ENCODE peak calls at places on chromosomes 1 and 21, in eight cellular contexts. M is tibial nerve, Y is left lung, O is cardiac muscle cell, S is endodermal cell, T is aorta, F is left ventricle myocardium inferior, K is RWPE2. E is an unnamed sample.

GRCh38 chr1:6154525-6155319 is 25.4 kb downstream of the CHD5 start:
- DNase-seq in O (no peak), K (no peak), F (no peak), T (no peak), M (no peak), S (no peak), Y (no peak), E (no peak)

GRCh38 chr1:164565356-164565755 is 6.4 kb downstream of the PBX1 start:
- DNase-seq in F (no peak), Y (no peak), K (no peak), O (peak; percentile 53), M (no peak), S (no peak), T (no peak), E (no peak)

GRCh38 chr1:244054247-244054923 is 3.3 kb downstream of the ZBTB18 start:
- DNase-seq in F (no peak), K (no peak), S (peak; percentile 66), M (no peak), T (no peak), Y (no peak), O (no peak), E (no peak)

GRCh38 chr1:232547938-232548484 is 81.9 kb downstream of the SIPA1L2 start:
- DNase-seq in Y (no peak), T (no peak), M (no peak), O (no peak), F (no peak), K (no peak), S (no peak), E (no peak)

GRCh38 chr1:208524376-208524775 is 280.2 kb upstream of the PLXNA2 start:
- DNase-seq in K (no peak), O (no peak), S (no peak), M (no peak), F (no peak), Y (no peak), T (no peak), E (no peak)

GRCh38 chr21:46172863-46173528 is 11.3 kb downstream of the SPATC1L start:
- DNase-seq in T (peak; percentile 24), F (no peak), O (no peak), Y (no peak), M (no peak), K (peak; percentile 58), S (no peak), E (no peak)

GRCh38 chr1:169527461-169528213 is 41.9 kb upstream of the SLC19A2 start:
- DNase-seq in K (no peak), Y (no peak), M (peak; percentile 20), F (no peak), T (no peak), O (no peak), S (peak; percentile 51), E (no peak)

GRCh38 chr1:4367230-4367629 is 287.2 kb upstream of the AJAP1 start:
- DNase-seq in T (no peak), F (no peak), M (no peak), K (no peak), S (no peak), O (no peak), Y (no peak), E (no peak)

GRCh38 chr21:41065539-41065938 is 102.4 kb upstream of the BACE2 start:
- DNase-seq in F (no peak), O (no peak), T (no peak), S (no peak), K (no peak), M (no peak), Y (no peak), E (no peak)

GRCh38 chr1:222369991-222370910 is 177.7 kb downstream of the HHIPL2 start:
- DNase-seq in S (no peak), M (no peak), Y (no peak), O (peak; percentile 2), K (no peak), T (no peak), F (no peak), E (no peak)

GRCh38 chr1:203197625-203198024 is 11.1 kb upstream of the CHI3L1 start:
- DNase-seq in F (no peak), S (no peak), Y (no peak), O (peak; percentile 21), T (no peak), M (no peak), K (no peak), E (no peak)

GRCh38 chr1:32742132-32742947 is 39.8 kb upstream of the SYNC start:
- DNase-seq in F (no peak), K (no peak), T (no peak), O (no peak), Y (no peak), M (no peak), S (peak; percentile 84), E (no peak)

GRCh38 chr1:216482620-216483019 is 59.4 kb upstream of the USH2A start:
- DNase-seq in O (no peak), F (no peak), M (no peak), K (no peak), S (no peak), Y (no peak), T (no peak), E (no peak)

GRCh38 chr21:34668803-34669148 is at the start of gene CLIC6:
- DNase-seq in Y (peak; percentile 69), O (peak; percentile 6), F (peak; percentile 34), M (peak; percentile 62), S (peak; percentile 92), K (no peak), T (peak; percentile 61), E (no peak)

GRCh38 chr21:34670962-34671348 is 2.2 kb downstream of the CLIC6 start:
- DNase-seq in T (no peak), K (no peak), O (no peak), Y (no peak), S (no peak), M (no peak), F (no peak), E (no peak)

GRCh38 chr21:34667761-34668160 is 1.0 kb upstream of the CLIC6 start:
- DNase-seq in T (no peak), M (no peak), F (no peak), O (no peak), S (no peak), Y (no peak), K (no peak), E (no peak)

GRCh38 chr21:34670220-34670961 is 1.6 kb downstream of the CLIC6 start:
- DNase-seq in O (peak; percentile 4), S (peak; percentile 83), M (no peak), K (no peak), Y (peak; percentile 38), F (no peak), T (no peak), E (no peak)

GRCh38 chr21:34669149-34669879 is 520 bp downstream of the CLIC6 start:
- DNase-seq in K (no peak), M (no peak), T (no peak), O (peak; percentile 12), F (no peak), Y (peak; percentile 40), S (peak; percentile 63), E (no peak)
- H3K27me3 ChIP-seq in K (peaks cover 19% of the 10 kb centered on the region), M (peaks cover 63% of the 10 kb centered on the region), T (peaks cover 4% of the 10 kb centered on the region), O (peaks cover 96% of the 10 kb centered on the region), F (peaks cover 70% of the 10 kb centered on the region), Y (peaks cover 71% of the 10 kb centered on the region), S (peaks cover 81% of the 10 kb centered on the region), E (peaks cover 6% of the 10 kb centered on the region)

DNA sequence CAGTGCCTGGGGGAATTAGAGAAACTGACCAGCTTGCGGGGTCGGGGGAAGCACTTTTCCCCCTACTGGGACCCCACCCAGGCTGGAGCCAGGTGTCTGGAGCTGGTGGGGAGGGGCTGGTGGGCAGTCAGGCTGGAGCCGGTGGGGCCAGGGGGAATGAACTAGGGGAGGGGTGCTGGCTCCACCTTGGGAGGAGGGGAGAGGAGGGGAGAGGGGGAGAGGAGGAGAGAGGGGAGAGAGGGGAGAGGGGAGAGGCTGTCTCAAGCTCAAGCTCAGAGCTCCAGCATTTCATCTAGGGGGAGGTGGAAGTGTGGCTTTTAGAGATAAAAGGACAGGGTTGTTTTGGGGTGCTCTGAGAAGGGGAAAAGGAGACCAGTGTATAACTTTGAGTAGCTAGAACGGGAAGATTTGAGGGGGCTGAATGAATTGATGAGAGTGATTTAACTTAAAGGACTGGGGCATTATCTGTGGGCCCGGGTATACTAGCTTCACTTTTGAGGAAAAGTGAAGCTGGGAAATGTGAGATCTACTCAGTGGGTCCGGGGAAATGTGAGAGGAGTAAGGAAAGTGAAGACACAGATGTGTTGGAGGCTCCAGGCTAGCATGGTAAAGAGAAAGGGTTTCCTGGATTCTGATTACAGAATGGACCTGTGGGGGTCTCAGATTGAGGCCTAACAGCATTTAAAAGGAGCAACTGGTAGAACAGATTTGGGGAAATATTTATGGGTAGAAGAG is 2.8 kb downstream of the EFNA1 start:
- DNase-seq in M (no peak), K (no peak), O (peak; percentile 35), F (no peak), S (no peak), Y (no peak), T (no peak), E (no peak)
- H3K27ac ChIP-seq in M (peak overlapping the region; percentile 90), K (peak overlapping the region; percentile 91), O (peak overlapping the region; percentile 98), F (peak overlapping the region; percentile 95), S (no peak overlapping the region), Y (peak overlapping the region; percentile 86), T (no peak overlapping the region), E (peak overlapping the region; percentile 6)

GRCh38 chr1:145961109-145961424 is 3.2 kb upstream of the LIX1L start:
- DNase-seq in T (peak; percentile 54), S (no peak), F (no peak), Y (no peak), K (no peak), M (no peak), O (no peak), E (no peak)
- H3K4me1 ChIP-seq in T (no peaks in the 10 kb centered on the region), S (peaks cover 6% of the 10 kb centered on the region), F (peaks cover 93% of the 10 kb centered on the region), Y (peaks cover 79% of the 10 kb centered on the region), K (peaks cover 18% of the 10 kb centered on the region), M (peaks cover 77% of the 10 kb centered on the region), O (peaks cover 37% of the 10 kb centered on the region), E (peaks cover 62% of the 10 kb centered on the region)

DNA sequence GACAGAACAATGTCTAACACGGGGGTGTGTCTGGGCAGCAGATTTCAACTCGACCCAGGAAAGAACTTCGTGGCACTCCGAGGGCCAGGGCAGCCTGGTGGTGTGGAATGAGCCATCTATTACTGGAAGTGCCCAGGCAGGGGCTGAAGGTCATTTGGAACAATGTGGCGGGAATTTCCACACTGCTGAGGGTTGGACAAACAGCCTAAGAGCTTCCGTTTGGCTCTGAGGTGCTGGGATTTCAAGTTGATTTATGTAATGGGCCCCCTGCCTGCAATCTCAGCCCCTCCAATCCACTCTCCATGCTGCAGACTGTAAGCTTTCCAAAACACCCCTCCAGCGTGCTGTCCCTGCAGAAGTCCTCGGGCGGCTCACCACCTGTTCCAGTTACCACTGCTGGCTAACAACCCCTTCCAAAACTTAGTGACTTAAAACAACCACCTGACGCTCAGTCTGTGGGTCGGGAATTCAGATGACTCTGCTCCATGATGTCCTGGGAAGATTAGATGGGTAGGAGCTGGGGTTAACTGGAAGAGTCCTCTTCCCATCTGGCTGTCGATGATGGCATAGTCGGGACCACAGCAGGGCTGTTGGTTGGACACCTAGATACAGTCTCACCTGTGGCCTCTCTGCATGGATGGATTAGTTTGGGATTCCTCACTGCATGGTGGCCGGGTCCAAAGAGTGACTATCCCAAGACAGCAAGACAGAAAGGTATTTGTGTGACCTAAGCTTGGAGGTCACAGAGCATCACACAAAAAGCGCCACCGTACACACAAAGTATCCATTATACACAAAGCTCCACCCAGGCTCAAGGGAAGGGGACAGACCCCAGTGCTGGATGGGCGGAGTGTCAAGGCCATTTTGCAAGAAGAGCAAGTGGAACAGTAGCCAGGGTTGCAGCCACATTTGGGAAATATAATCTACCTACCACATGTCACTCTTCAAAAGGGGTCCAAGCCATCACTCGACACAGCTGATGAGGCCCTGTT is 89.7 kb upstream of the IFFO2 start:
- DNase-seq in F (no peak), K (no peak), M (no peak), S (peak; percentile 42), T (no peak), O (no peak), Y (no peak), E (no peak)
- H3K27me3 ChIP-seq in F (peaks cover 73% of the 10 kb centered on the region), K (no peaks in the 10 kb centered on the region), M (peaks cover 54% of the 10 kb centered on the region), S (no peaks in the 10 kb centered on the region), T (no peaks in the 10 kb centered on the region), O (no peaks in the 10 kb centered on the region), Y (peaks cover 31% of the 10 kb centered on the region), E (peaks cover 12% of the 10 kb centered on the region)